ENCODE peak calls at places on chromosomes 16 and 17, in eight cellular contexts. L, Q, G, Y, B, V, D and C are unnamed samples.
A peak's percentile ranks its signal among the peaks of the same experiment; 100 is the strongest.

GRCh38 chr16:15829460-15829859 is 27.4 kb downstream of the MYH11 start:
- DNase-seq in Y (peak; percentile 47), G (no peak), B (no peak), D (no peak), V (no peak), Q (peak; percentile 0), L (no peak), C (no peak)

GRCh38 chr17:77353684-77354419 is 213.1 kb downstream of the SEC14L1 start:
- DNase-seq in Q (peak; percentile 56), L (no peak), V (no peak), B (no peak), G (peak; percentile 33), Y (no peak), D (no peak), C (peak; percentile 8)

GRCh38 chr16:14302031-14302398 is 230.9 kb downstream of the MRTFB start:
- DNase-seq in D (peak; percentile 89), Y (peak; percentile 66), B (no peak), G (peak; percentile 27), Q (peak; percentile 51), V (peak; percentile 93), L (peak; percentile 26), C (peak; percentile 89)

GRCh38 chr16:80875616-80876015 is 71.2 kb upstream of the CDYL2 start:
- DNase-seq in L (no peak), Q (no peak), D (no peak), V (no peak), G (no peak), B (no peak), Y (no peak), C (no peak)

GRCh38 chr17:2138768-2139167 is 83.9 kb downstream of the HIC1 start:
- DNase-seq in B (no peak), G (no peak), L (peak; percentile 50), V (no peak), Y (no peak), Q (no peak), D (peak; percentile 64), C (no peak)

GRCh38 chr16:69564845-69565610 is 738 bp upstream of the NFAT5 start:
- DNase-seq in Y (no peak), V (no peak), B (no peak), G (peak; percentile 24), L (peak; percentile 49), D (no peak), Q (no peak), C (no peak)

GRCh38 chr16:68732068-68732680 is 4.9 kb upstream of the CDH1 start:
- DNase-seq in V (no peak), D (peak; percentile 92), G (peak; percentile 78), Q (no peak), L (no peak), B (no peak), Y (no peak), C (no peak)

GRCh38 chr16:72291121-72291520 is 119.2 kb upstream of the PMFBP1 start:
- DNase-seq in V (no peak), Q (peak; percentile 65), D (peak; percentile 18), L (no peak), G (no peak), B (no peak), Y (no peak), C (no peak)

GRCh38 chr16:25192096-25192495 is 24.7 kb upstream of the AQP8 start:
- DNase-seq in Q (peak; percentile 27), Y (no peak), L (no peak), V (no peak), G (no peak), B (no peak), D (no peak), C (no peak)

GRCh38 chr17:27268394-27269085 is 25.4 kb upstream of the WSB1 start:
- DNase-seq in D (no peak), B (no peak), Y (no peak), V (no peak), Q (no peak), G (no peak), L (no peak), C (no peak)

DNA sequence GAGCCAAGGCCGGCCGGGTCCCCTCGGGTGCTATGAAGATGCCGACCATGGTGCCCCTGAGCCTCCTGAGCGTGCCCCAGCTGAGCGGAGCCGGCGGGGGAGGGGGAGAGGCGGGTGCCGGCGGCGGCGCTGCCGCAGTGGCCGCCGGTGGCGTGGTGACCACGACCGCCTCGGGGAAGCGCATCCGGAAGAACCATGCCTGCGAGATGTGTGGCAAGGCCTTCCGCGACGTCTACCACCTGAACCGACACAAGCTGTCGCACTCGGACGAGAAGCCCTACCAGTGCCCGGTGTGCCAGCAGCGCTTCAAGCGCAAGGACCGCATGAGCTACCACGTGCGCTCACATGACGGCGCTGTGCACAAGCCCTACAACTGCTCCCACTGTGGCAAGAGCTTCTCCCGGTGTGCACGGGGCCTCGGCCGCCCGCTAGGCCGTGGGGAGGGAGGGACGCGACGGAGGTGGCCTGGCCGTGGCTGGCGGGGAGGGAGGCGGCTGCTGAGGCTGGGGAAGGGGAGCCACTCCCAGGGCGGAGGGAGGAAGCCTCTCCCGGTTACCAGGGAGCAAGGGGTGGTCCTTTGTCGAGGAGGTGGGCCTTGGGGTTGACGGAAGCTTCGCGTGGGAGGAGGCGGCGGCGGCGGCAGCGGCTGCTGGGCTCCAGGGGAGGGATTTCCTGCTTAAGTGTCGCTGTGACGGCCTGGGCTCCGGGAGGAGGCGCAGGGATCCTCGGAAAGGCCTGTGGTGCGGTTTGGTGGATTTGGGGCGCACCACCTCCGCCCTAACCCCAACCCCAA is 1.3 kb downstream of the MAZ start:
- DNase-seq in Q (peak; percentile 91), B (peak; percentile 78), D (peak; percentile 97), L (peak; percentile 92), V (peak; percentile 87), Y (peak; percentile 90), G (peak; percentile 79), C (peak; percentile 77)
- TF ChIP-seq CTCF in Q (peak; percentile 39), B (peak; percentile 58), D (no peak), L (peak; percentile 57), V (peak; percentile 56), Y (peak; percentile 68), G (peak; percentile 75), C (peak; percentile 47)

GRCh38 chr17:29019475-29020181 is 13.8 kb upstream of the SEZ6 start:
- DNase-seq in Q (no peak), Y (no peak), D (peak; percentile 12), V (no peak), B (no peak), L (no peak), G (no peak), C (no peak)
- TF ChIP-seq CTCF in Q (no peak), Y (no peak), D (no peak), V (no peak), B (no peak), L (no peak), G (no peak), C (no peak)

GRCh38 chr16:17780181-17780580 is 309.4 kb upstream of the XYLT1 start:
- DNase-seq in L (no peak), B (no peak), G (no peak), Y (no peak), V (no peak), D (no peak), Q (peak; percentile 68), C (no peak)
- TF ChIP-seq CTCF in L (no peak), B (no peak), G (no peak), Y (no peak), V (no peak), D (no peak), Q (no peak), C (no peak)

DNA sequence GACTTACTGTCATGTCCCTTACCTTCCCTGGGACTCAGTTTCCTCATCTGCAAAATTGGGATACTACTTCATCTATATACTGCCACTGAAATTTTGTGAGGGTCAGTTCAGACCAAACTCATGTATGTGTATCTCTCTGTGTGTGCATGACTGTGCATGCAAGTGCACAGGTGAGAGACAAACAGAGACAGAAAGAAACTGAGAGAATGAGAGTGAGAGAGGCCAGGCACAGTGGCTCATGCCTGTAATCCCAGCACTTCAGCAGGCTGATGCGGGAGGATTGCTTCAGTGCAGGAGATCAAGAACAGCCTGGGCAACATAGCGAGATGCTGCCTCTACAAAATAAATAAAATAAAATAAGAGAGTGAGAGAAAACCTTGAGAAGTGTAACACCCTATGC is 32.1 kb upstream of the SLC6A2 start:
- DNase-seq in V (no peak), B (no peak), L (no peak), Q (no peak), Y (no peak), G (no peak), D (no peak), C (no peak)
- TF ChIP-seq CTCF in V (no peak), B (no peak), L (no peak), Q (no peak), Y (no peak), G (no peak), D (peak; percentile 56), C (no peak)

GRCh38 chr16:3461120-3461519 is 17.6 kb downstream of the NAA60 start:
- DNase-seq in B (peak; percentile 51), V (no peak), G (no peak), D (no peak), L (no peak), Q (no peak), Y (no peak), C (no peak)
- TF ChIP-seq CTCF in B (peak; percentile 52), V (peak; percentile 50), G (no peak), D (no peak), L (no peak), Q (no peak), Y (no peak), C (peak; percentile 30)

DNA sequence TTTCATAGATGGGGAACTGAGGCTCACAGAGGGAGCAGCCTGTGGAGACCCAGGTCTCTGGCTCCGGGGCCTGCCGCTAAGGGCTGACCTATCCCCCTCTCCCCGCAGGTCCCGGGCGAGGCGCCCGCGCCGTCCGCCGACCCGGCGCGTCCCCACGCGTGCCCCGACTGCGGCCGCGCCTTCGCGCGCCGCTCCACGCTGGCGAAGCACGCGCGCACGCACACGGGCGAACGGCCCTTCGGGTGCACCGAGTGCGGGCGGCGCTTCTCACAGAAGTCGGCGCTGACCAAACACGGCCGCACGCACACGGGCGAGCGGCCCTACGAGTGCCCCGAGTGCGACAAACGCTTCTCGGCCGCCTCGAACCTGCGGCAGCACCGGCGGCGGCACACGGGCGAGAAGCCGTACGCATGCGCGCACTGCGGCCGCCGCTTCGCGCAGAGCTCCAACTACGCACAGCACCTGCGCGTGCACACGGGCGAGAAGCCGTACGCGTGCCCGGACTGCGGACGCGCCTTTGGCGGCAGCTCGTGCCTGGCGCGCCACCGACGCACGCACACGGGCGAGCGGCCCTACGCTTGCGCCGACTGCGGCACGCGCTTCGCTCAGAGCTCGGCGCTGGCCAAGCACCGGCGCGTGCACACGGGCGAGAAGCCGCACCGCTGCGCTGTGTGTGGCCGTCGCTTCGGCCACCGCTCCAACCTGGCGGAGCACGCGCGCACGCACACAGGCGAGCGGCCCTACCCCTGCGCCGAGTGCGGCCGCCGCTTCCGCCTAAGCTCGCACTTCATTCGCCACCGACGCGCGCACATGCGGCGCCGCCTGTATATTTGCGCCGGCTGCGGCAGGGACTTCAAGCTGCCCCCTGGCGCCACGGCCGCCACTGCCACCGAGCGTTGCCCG is 10.3 kb downstream of the ZNF771 start:
- DNase-seq in G (peak; percentile 86), B (peak; percentile 85), V (peak; percentile 96), Q (peak; percentile 86), D (peak; percentile 94), Y (peak; percentile 89), L (peak; percentile 96), C (peak; percentile 79)
- TF ChIP-seq CTCF in G (peak; percentile 17), B (no peak), V (peak; percentile 38), Q (no peak), D (no peak), Y (peak; percentile 49), L (no peak), C (peak; percentile 33)

GRCh38 chr17:16428098-16428882 is 12.9 kb downstream of the TRPV2 start:
- DNase-seq in D (no peak), Q (peak; percentile 68), V (no peak), B (no peak), G (peak; percentile 39), L (peak; percentile 29), Y (peak; percentile 47), C (peak; percentile 67)
- TF ChIP-seq CTCF in D (peak; percentile 57), Q (peak; percentile 81), V (peak; percentile 63), B (peak; percentile 51), G (peak; percentile 83), L (peak; percentile 61), Y (peak; percentile 59), C (peak; percentile 40)